ENCODE peak calls at places on chromosomes 13 and 19, in eight cellular contexts. K is NCI-H2107; X is Kasumi-1; R is RCC 7860; B is HS-5; C is naive thymus-derived CD8-positive, alpha-beta T cell; F is anterior cingulate cortex; W is AG04450. I is an unnamed sample.

GRCh38 chr13:73403362-73404150 is 344.8 kb downstream of the KLF5 start:
- DNase-seq in K (no peak), X (peak), R (no peak), B (no peak), C (no peak), F (no peak), W (no peak), I (no peak)

GRCh38 chr13:40485611-40486517 is 180.6 kb downstream of the FOXO1 start:
- DNase-seq in K (no peak), X (no peak), R (no peak), B (no peak), C (peak), F (no peak), W (no peak), I (no peak)

GRCh38 chr19:5142725-5143097 is 173.8 kb downstream of the KDM4B start:
- DNase-seq in K (no peak), X (no peak), R (no peak), B (no peak), C (no peak), F (no peak), W (no peak), I (no peak)

GRCh38 chr19:13023666-13024065 is 28.4 kb downstream of the NFIX start:
- DNase-seq in K (no peak), X (peak), R (no peak), B (no peak), C (no peak), F (no peak), W (no peak), I (no peak)

GRCh38 chr13:92355213-92355612 is 871.4 kb upstream of the GPC6 start:
- DNase-seq in K (no peak), X (peak), R (peak), B (no peak), C (no peak), F (no peak), W (no peak), I (no peak)

GRCh38 chr19:30546332-30546731 is 174.1 kb downstream of the ZNF536 start:
- DNase-seq in K (no peak), X (no peak), R (no peak), B (no peak), C (no peak), F (no peak), W (no peak), I (no peak)

GRCh38 chr19:49338023-49338677 is 2.9 kb downstream of the CD37 start:
- DNase-seq in K (no peak), X (no peak), R (no peak), B (no peak), C (no peak), F (no peak), W (no peak), I (no peak)

GRCh38 chr13:63501702-63502101 is 2086.1 kb upstream of the PCDH20 start:
- DNase-seq in K (no peak), X (no peak), R (peak), B (no peak), C (no peak), F (no peak), W (no peak), I (no peak)

GRCh38 chr19:3950871-3951861 is 18.3 kb downstream of the NMRK2 start:
- DNase-seq in K (no peak), X (no peak), R (no peak), B (no peak), C (no peak), F (no peak), W (no peak), I (no peak)

GRCh38 chr13:28707629-28708427 is 10.9 kb downstream of the SLC46A3 start:
- DNase-seq in K (no peak), X (peak), R (no peak), B (no peak), C (no peak), F (no peak), W (peak), I (no peak)

GRCh38 chr19:55012294-55012693 is 25.8 kb downstream of the GP6 start:
- DNase-seq in K (no peak), X (no peak), R (no peak), B (no peak), C (no peak), F (no peak), W (no peak), I (no peak)

GRCh38 chr13:50140742-50141659 is 125.8 kb downstream of the KCNRG start:
- DNase-seq in K (no peak), X (no peak), R (no peak), B (no peak), C (no peak), F (no peak), W (no peak), I (no peak)

GRCh38 chr13:30763786-30764440 is 28.6 kb downstream of the ALOX5AP start:
- DNase-seq in K (no peak), X (no peak), R (no peak), B (no peak), C (no peak), F (no peak), W (no peak), I (no peak)

GRCh38 chr19:10363789-10364281 is 16.5 kb downstream of the TYK2 start:
- DNase-seq in K (no peak), X (no peak), R (peak), B (no peak), C (no peak), F (no peak), W (no peak), I (no peak)

GRCh38 chr19:17625980-17626379 is 62.2 kb downstream of the UNC13A start:
- DNase-seq in K (no peak), X (no peak), R (no peak), B (no peak), C (no peak), F (no peak), W (no peak), I (no peak)

GRCh38 chr19:3106509-3107141 is 12.5 kb downstream of the GNA11 start:
- DNase-seq in K (no peak), X (no peak), R (no peak), B (no peak), C (no peak), F (no peak), W (no peak), I (no peak)

GRCh38 chr13:48643159-48643558 is 10.6 kb upstream of the CYSLTR2 start:
- DNase-seq in K (no peak), X (no peak), R (no peak), B (no peak), C (no peak), F (no peak), W (no peak), I (no peak)

GRCh38 chr13:38777347-38778107 is 90.7 kb downstream of the FREM2 start:
- DNase-seq in K (no peak), X (no peak), R (no peak), B (no peak), C (no peak), F (no peak), W (no peak), I (no peak)

GRCh38 chr13:113291997-113292862 is 4.8 kb upstream of the LAMP1 start:
- DNase-seq in K (no peak), X (no peak), R (no peak), B (no peak), C (no peak), F (no peak), W (no peak), I (no peak)

GRCh38 chr19:10195199-10195519 is 406 bp upstream of the DNMT1 start:
- DNase-seq in K (no peak), X (no peak), R (no peak), B (no peak), C (no peak), F (no peak), W (no peak), I (no peak)

GRCh38 chr19:46346821-46347571 is at the start of gene PPP5C:
- DNase-seq in K (peak), X (peak), R (peak), B (peak), C (peak), F (peak), W (peak), I (peak)

GRCh38 chr19:35404879-35405622 is 34.2 kb downstream of the GPR42 start:
- DNase-seq in K (no peak), X (no peak), R (peak), B (peak), C (no peak), F (no peak), W (peak), I (no peak)

GRCh38 chr13:93227280-93227905 is 786 bp downstream of the GPC6 start:
- DNase-seq in K (peak), X (no peak), R (peak), B (no peak), C (no peak), F (peak), W (no peak), I (no peak)

GRCh38 chr19:39951686-39952085 is 17.3 kb upstream of the FCGBP start:
- DNase-seq in K (no peak), X (peak), R (peak), B (no peak), C (no peak), F (no peak), W (no peak), I (no peak)

GRCh38 chr13:98483636-98484288 is 93.1 kb downstream of the STK24 start:
- DNase-seq in K (no peak), X (no peak), R (no peak), B (no peak), C (no peak), F (no peak), W (no peak), I (no peak)

I was measured in tibial nerve.